ENCODE peak calls at places on chromosomes 5 and 9, in five cellular contexts. C is stimulated activated CD8-positive, alpha-beta memory T cell treated with anti-CD3 and anti-CD28 coated beads, Interleukin-15, amount 100 ng/mL, for 48 hours; L is HFFc6; X is EL; M is foreskin fibroblast. T is an unnamed sample.

GRCh38 chr9:133788819-133789733 is 50.9 kb upstream of the SARDH start:
- DNase-seq in L (no peak), M (no peak), C (no peak), X (no peak), T (no peak)

GRCh38 chr9:1005043-1005667 is 28.7 kb downstream of the DMRT3 start:
- DNase-seq in C (no peak), M (peak; percentile 36), L (peak; percentile 69), X (peak; percentile 56), T (no peak)

GRCh38 chr9:134231330-134231745 is 67.0 kb upstream of the RNU6ATAC start:
- DNase-seq in M (no peak), C (no peak), X (no peak), L (no peak), T (no peak)

GRCh38 chr5:137345396-137345795 is 153.7 kb downstream of the SPOCK1 start:
- DNase-seq in X (no peak), M (no peak), C (no peak), L (no peak), T (no peak)

GRCh38 chr5:168165221-168165965 is 126.1 kb upstream of the WWC1 start:
- DNase-seq in X (no peak), L (no peak), M (no peak), C (no peak), T (no peak)

GRCh38 chr5:136082390-136083193 is 50.1 kb upstream of the SMAD5 start:
- DNase-seq in L (peak; percentile 65), X (peak; percentile 63), C (peak; percentile 22), M (peak; percentile 66), T (peak; percentile 64)

GRCh38 chr5:158054388-158055092 is 195.6 kb upstream of the CLINT1 start:
- DNase-seq in X (peak; percentile 55), L (peak; percentile 4), M (no peak), C (no peak), T (no peak)

GRCh38 chr5:123790226-123790625 is 278.2 kb downstream of the CSNK1G3 start:
- DNase-seq in L (no peak), C (no peak), X (no peak), M (no peak), T (no peak)

GRCh38 chr9:93891549-93892310 is 63.4 kb downstream of the BARX1 start:
- DNase-seq in M (no peak), L (no peak), C (no peak), X (no peak), T (no peak)

GRCh38 chr9:136991993-136992818 is at the start of gene PAXX:
- DNase-seq in X (peak; percentile 89), C (peak; percentile 91), L (peak; percentile 79), M (peak; percentile 84), T (peak; percentile 94)

GRCh38 chr5:77847129-77847460 is 71.0 kb upstream of the TBCA start:
- DNase-seq in L (no peak), X (no peak), M (no peak), C (no peak), T (no peak)

GRCh38 chr9:73869261-73869660 is 627.9 kb upstream of the RORB start:
- DNase-seq in M (peak; percentile 50), X (no peak), L (peak; percentile 0), C (peak; percentile 15), T (no peak)

GRCh38 chr5:6705959-6706358 is 7.3 kb upstream of the TENT4A start:
- DNase-seq in X (no peak), M (no peak), C (no peak), L (no peak), T (no peak)

GRCh38 chr5:145510324-145510723 is 324.8 kb downstream of the PRELID2 start:
- DNase-seq in X (peak; percentile 25), M (peak; percentile 47), C (no peak), L (no peak), T (no peak)

GRCh38 chr9:98427491-98427890 is 172.0 kb upstream of the TBC1D2 start:
- DNase-seq in C (no peak), X (peak; percentile 29), L (peak; percentile 78), M (no peak), T (no peak)

GRCh38 chr5:164335837-164336236 is 830.4 kb downstream of the MAT2B start:
- DNase-seq in C (no peak), X (peak; percentile 2), L (no peak), M (no peak), T (no peak)

GRCh38 chr5:178435321-178436238 is 154.6 kb downstream of the COL23A1 start:
- DNase-seq in X (no peak), M (no peak), C (no peak), L (no peak), T (no peak)

GRCh38 chr9:38017149-38017884 is 51.7 kb downstream of the SHB start:
- DNase-seq in C (no peak), X (peak; percentile 93), M (no peak), L (peak; percentile 63), T (no peak)

GRCh38 chr5:139392678-139393496 is 2.0 kb downstream of the PROB1 start:
- DNase-seq in L (no peak), C (peak; percentile 81), X (peak; percentile 65), M (no peak), T (peak; percentile 96)

GRCh38 chr5:95725071-95725820 is 5.9 kb upstream of the RHOBTB3 start:
- DNase-seq in C (no peak), L (no peak), M (no peak), X (no peak), T (no peak)

GRCh38 chr5:109479260-109479860 is 69.6 kb upstream of the PJA2 start:
- DNase-seq in X (peak; percentile 13), M (no peak), L (peak; percentile 4), C (no peak), T (no peak)